ENCODE peak calls at places on chromosomes 7 and 10, in six cellular contexts. W is HL-60, F is H1, L is SK-N-SH, P is GM12878, Y is K562. H is an unnamed sample.

GRCh38 chr10:122497241-122497640 is 35.9 kb downstream of the HTRA1 start:
- DNase-seq in Y (no peak), F (no peak), L (no peak), P (no peak), W (no peak), H (no peak)

GRCh38 chr10:6033954-6034353 is 28.2 kb downstream of the IL2RA start:
- DNase-seq in W (no peak), Y (no peak), L (no peak), F (no peak), P (no peak), H (no peak)

GRCh38 chr7:55538538-55538937 is 33.8 kb downstream of the VOPP1 start:
- DNase-seq in P (no peak), F (no peak), W (no peak), Y (no peak), L (no peak), H (no peak)

GRCh38 chr10:113177936-113178335 is 227.9 kb downstream of the TCF7L2 start:
- DNase-seq in F (no peak), L (no peak), P (no peak), W (no peak), Y (no peak), H (no peak)

GRCh38 chr10:118547282-118547681 is 48.2 kb downstream of the PRLHR start:
- DNase-seq in Y (no peak), P (no peak), F (no peak), L (no peak), W (no peak), H (no peak)

GRCh38 chr10:131663411-131663810 is 237.4 kb upstream of the PPP2R2D start:
- DNase-seq in Y (no peak), W (no peak), F (no peak), P (no peak), L (no peak), H (no peak)

GRCh38 chr10:23530079-23530478 is 91.2 kb downstream of the OTUD1 start:
- DNase-seq in W (no peak), F (no peak), L (peak), P (no peak), Y (no peak), H (no peak)

GRCh38 chr10:123563994-123564393 is 102.2 kb upstream of the GPR26 start:
- DNase-seq in P (no peak), W (no peak), F (no peak), Y (no peak), L (no peak), H (no peak)

GRCh38 chr10:21673668-21674067 is 139.6 kb downstream of the MLLT10 start:
- DNase-seq in Y (no peak), L (no peak), W (no peak), P (no peak), F (no peak), H (no peak)

GRCh38 chr7:44847509-44847919 is 373 bp downstream of the H2AZ2 start:
- DNase-seq in Y (peak), L (peak), F (peak), P (peak), W (no peak), H (peak)

GRCh38 chr7:87414400-87415188 is 60.9 kb downstream of the ABCB4 start:
- DNase-seq in W (no peak), Y (no peak), F (no peak), P (no peak), L (no peak), H (peak)

GRCh38 chr10:109892087-109892486 is 31.2 kb downstream of the XPNPEP1 start:
- DNase-seq in W (no peak), L (no peak), F (no peak), Y (no peak), P (no peak), H (no peak)

GRCh38 chr7:99768471-99768870 is 15.5 kb downstream of the CYP3A4 start:
- DNase-seq in Y (no peak), F (no peak), P (no peak), L (no peak), W (no peak), H (no peak)

GRCh38 chr7:84271550-84271949 is 77.0 kb upstream of the SEMA3A start:
- DNase-seq in L (no peak), P (no peak), W (peak), F (no peak), Y (no peak), H (no peak)

GRCh38 chr10:74223755-74224530 is 72.9 kb downstream of the ADK start:
- DNase-seq in P (no peak), F (no peak), Y (no peak), L (no peak), W (no peak), H (no peak)

GRCh38 chr10:107915277-107915634 is 750.8 kb upstream of the SORCS1 start:
- DNase-seq in F (no peak), W (no peak), L (no peak), Y (no peak), P (no peak), H (peak)

GRCh38 chr10:43846187-43846680 is 197.6 kb upstream of the ZNF32 start:
- DNase-seq in P (peak), F (no peak), L (no peak), W (no peak), Y (no peak), H (no peak)

GRCh38 chr7:97317575-97317974 is 200.1 kb downstream of the SDHAF3 start:
- DNase-seq in F (no peak), W (no peak), P (no peak), L (no peak), Y (no peak), H (no peak)

GRCh38 chr10:28326516-28327493 is 23.9 kb upstream of the MPP7 start:
- DNase-seq in F (no peak), L (no peak), W (no peak), P (no peak), Y (no peak), H (peak)

GRCh38 chr10:101293007-101293723 is 60.8 kb upstream of the BTRC start:
- DNase-seq in F (no peak), L (peak), P (no peak), W (no peak), Y (no peak), H (no peak)

GRCh38 chr7:141706394-141707064 is 1.6 kb upstream of the WEE2 start:
- DNase-seq in L (no peak), Y (no peak), F (no peak), W (no peak), P (no peak), H (no peak)

GRCh38 chr10:74151879-74152722 is 1.1 kb downstream of the ADK start:
- DNase-seq in F (no peak), W (no peak), Y (no peak), L (no peak), P (no peak), H (no peak)

GRCh38 chr10:128050937-128051336 is 75.3 kb downstream of the MKI67 start:
- DNase-seq in W (no peak), L (no peak), Y (no peak), F (no peak), P (no peak), H (no peak)

GRCh38 chr10:84826704-84827103 is 498.3 kb downstream of the CCSER2 start:
- DNase-seq in L (peak), P (no peak), F (no peak), W (no peak), Y (no peak), H (no peak)

GRCh38 chr7:158588085-158588877 is 658 bp upstream of the PTPRN2 start:
- DNase-seq in F (no peak), Y (no peak), W (no peak), L (no peak), P (no peak), H (no peak)

DNA sequence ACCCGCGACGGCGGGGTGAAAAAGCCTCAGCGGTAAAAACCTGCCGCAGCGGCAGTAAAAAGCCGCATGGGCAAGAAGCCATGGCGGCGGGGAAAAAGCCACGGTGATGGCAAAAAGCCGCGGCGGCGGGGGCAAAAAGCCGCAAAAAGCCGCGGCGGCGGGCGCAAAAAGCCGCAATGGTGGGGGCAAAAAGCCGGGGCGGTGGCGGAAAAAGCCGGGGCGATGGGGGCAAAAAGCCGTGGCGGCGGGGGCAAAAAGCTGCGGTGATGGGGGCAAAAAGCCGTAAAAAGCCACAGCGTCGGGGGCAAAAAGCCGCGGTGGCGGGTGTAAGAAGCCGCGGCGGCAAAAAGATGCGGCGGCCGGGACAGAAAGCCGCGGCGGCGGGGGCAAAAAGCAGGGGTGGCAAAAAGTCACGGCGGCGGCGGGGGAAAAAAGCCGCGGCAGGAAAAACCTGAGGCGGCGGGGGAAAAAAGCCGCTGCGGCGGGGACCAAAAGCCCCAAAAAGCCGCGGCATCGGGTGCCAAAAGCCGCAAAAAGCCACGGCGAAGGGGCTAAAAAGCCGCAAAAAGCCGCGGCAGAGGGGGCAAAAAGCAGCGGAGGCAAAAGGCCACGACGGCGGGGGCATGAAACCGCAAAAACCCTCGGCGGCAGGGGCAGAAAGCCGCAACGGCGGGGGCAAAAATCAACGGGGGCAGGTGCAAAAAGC is 488.5 kb downstream of the ZNF33B start:
- DNase-seq in Y (no peak), F (no peak), L (peak), P (no peak), W (no peak), H (no peak)
- TF ChIP-seq GABPA in Y (no peak), F (no peak), L (no peak), P (no peak), W (no peak), H (no peak)

GRCh38 chr7:127208860-127209259 is 43.9 kb downstream of the GRM8 start:
- DNase-seq in W (no peak), Y (no peak), F (no peak), P (no peak), L (no peak), H (no peak)

GRCh38 chr7:127209886-127210285 is 42.9 kb downstream of the GRM8 start:
- DNase-seq in F (no peak), Y (no peak), W (no peak), P (no peak), L (no peak), H (no peak)

GRCh38 chr7:127208351-127208750 is 44.4 kb downstream of the GRM8 start:
- DNase-seq in L (no peak), W (no peak), F (no peak), P (no peak), Y (no peak), H (no peak)

GRCh38 chr7:127207246-127207645 is 45.5 kb downstream of the GRM8 start:
- DNase-seq in L (no peak), P (no peak), Y (no peak), F (no peak), W (no peak), H (no peak)

GRCh38 chr7:127207806-127208205 is 44.9 kb downstream of the GRM8 start:
- DNase-seq in P (no peak), L (no peak), Y (no peak), F (no peak), W (no peak), H (no peak)
- TF ChIP-seq GABPA in P (no peak), L (no peak), Y (no peak), F (no peak), W (no peak), H (no peak)

GRCh38 chr7:128219646-128220045 is 21.4 kb upstream of the LEP start:
- DNase-seq in P (no peak), Y (no peak), W (no peak), F (no peak), L (no peak), H (no peak)
- TF ChIP-seq GABPA in P (no peak), Y (no peak), W (no peak), F (no peak), L (no peak), H (no peak)

GRCh38 chr10:71272122-71272771 is 46.8 kb upstream of the SLC29A3 start:
- DNase-seq in P (no peak), L (peak), Y (no peak), W (no peak), F (no peak), H (no peak)
- TF ChIP-seq GABPA in P (no peak), L (no peak), Y (no peak), W (no peak), F (no peak), H (no peak)

GRCh38 chr7:128240696-128241386 is at the start of gene LEP:
- DNase-seq in F (no peak), Y (no peak), P (no peak), L (no peak), W (no peak), H (no peak)

GRCh38 chr7:128233471-128233870 is 7.6 kb upstream of the LEP start:
- DNase-seq in W (no peak), Y (no peak), L (no peak), P (no peak), F (no peak), H (no peak)

GRCh38 chr7:128234475-128234874 is 6.6 kb upstream of the LEP start:
- DNase-seq in F (no peak), P (no peak), Y (no peak), W (no peak), L (no peak), H (no peak)

GRCh38 chr7:128235469-128235868 is 5.6 kb upstream of the LEP start:
- DNase-seq in P (no peak), Y (no peak), L (no peak), W (no peak), F (no peak), H (no peak)

DNA sequence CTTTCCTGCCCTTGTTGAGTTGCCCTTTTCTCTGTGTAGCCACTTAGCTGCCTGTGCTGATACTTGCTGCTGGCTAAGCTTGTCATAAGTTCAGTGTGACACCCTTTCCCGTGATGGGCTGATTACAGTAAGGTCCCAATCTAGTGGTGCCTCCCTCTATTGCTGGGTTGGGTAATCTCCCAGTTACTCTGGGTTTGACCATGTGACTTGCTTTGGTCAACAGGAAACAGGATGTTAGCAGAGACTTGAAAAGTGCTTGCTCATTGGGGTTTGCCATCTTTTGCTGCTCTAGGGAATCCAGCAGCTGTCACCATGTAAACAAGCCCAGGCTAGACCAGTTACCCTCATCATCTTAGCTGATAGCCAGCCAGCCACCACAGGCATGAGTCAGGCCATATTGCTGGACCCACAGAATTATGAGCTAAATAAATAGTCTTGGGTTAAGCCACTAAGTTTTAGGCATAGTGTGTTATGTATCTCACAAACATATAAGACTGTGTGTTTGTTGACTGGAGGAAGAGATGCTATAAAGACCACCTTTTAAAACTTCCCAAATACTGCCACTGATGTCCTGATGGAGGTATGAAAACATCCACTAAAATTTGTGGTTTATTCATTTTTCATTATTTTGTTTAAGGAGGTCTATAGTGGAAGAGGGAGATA is 4.0 kb upstream of the LEP start:
- DNase-seq in Y (no peak), L (no peak), P (peak), W (peak), F (no peak), H (peak)
- TF ChIP-seq GABPA in Y (peak), L (peak), P (no peak), W (peak), F (no peak), H (peak)

DNA sequence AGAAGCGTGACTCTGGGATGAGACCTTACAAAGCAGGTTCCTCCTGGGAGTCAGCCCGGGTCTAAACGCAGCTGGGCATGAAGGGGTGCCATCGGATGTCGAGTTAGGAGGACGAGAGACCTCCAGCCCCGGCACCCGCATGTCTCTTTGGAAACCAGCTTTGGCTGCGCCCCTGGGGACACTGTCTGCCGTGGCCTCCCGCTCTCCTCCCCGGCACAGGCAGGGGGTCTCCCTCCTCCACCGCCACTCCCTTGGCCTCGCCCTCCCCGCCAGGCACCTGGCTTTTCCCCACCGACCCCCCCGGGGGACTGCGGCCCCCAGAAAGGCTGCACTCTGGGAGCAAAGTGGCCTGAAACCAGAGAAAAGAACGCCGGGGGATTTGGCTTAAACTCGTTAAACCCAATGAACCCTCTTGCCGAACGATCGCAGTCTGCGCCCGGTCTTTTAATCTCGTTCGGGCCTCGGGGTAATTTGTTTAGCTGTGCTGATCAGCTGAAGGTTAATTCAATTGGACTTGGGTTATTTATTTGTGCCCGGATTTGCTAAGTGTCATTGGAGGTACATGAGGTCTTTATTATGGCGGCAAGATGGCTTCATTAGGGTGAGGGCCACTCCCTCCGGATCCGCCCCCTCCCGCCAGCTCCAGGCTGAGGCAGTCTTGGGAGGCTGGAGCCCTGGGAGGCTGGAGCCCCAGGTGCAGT is 16.4 kb upstream of the PSMG3 start:
- DNase-seq in L (peak), W (no peak), Y (peak), P (no peak), F (no peak), H (no peak)
- TF ChIP-seq GABPA in L (no peak), W (no peak), Y (no peak), P (no peak), F (no peak), H (no peak)

GRCh38 chr10:103928784-103929183 is 10.8 kb upstream of the STN1 start:
- DNase-seq in Y (no peak), L (no peak), W (no peak), P (no peak), F (no peak), H (no peak)
- TF ChIP-seq GABPA in Y (no peak), L (no peak), W (no peak), P (no peak), F (no peak), H (no peak)

H was measured in HepG2.